ENCODE peak calls at places on chromosomes 6 and 20, in five cellular contexts. One of them, this sample, is unnamed.

GRCh38 chr6:135922170-135922569 is 70.7 kb downstream of the PDE7B start:
- DNase-seq in WTC11: no peak
- DNase-seq in AG09319: peak; percentile 90
- DNase-seq in HCT116: peak; percentile 29
- DNase-seq in fibroblast of mammary gland: peak; percentile 100
- DNase-seq in this sample: peak; percentile 0

GRCh38 chr20:61931476-61932198 is 134.0 kb downstream of the TAF4 start:
- DNase-seq in WTC11: no peak
- DNase-seq in AG09319: no peak
- DNase-seq in HCT116: no peak
- DNase-seq in fibroblast of mammary gland: no peak
- DNase-seq in this sample: no peak

GRCh38 chr6:137977206-137977605 is 110.1 kb downstream of the TNFAIP3 start:
- DNase-seq in WTC11: no peak
- DNase-seq in AG09319: no peak
- DNase-seq in HCT116: no peak
- DNase-seq in fibroblast of mammary gland: no peak
- DNase-seq in this sample: no peak

GRCh38 chr6:53805016-53805415 is 10.2 kb downstream of the LRRC1 start:
- DNase-seq in WTC11: no peak
- DNase-seq in AG09319: no peak
- DNase-seq in HCT116: no peak
- DNase-seq in fibroblast of mammary gland: no peak
- DNase-seq in this sample: no peak

GRCh38 chr6:40947876-40948514 is 91.0 kb downstream of the UNC5CL start:
- DNase-seq in WTC11: no peak
- DNase-seq in AG09319: no peak
- DNase-seq in HCT116: no peak
- DNase-seq in fibroblast of mammary gland: peak; percentile 84
- DNase-seq in this sample: no peak

GRCh38 chr20:38888059-38888831 is 38.0 kb upstream of the FAM83D start:
- DNase-seq in WTC11: no peak
- DNase-seq in AG09319: no peak
- DNase-seq in HCT116: no peak
- DNase-seq in fibroblast of mammary gland: no peak
- DNase-seq in this sample: no peak

GRCh38 chr6:126927841-126928240 is 190.6 kb upstream of the RSPO3 start:
- DNase-seq in WTC11: no peak
- DNase-seq in AG09319: no peak
- DNase-seq in HCT116: no peak
- DNase-seq in fibroblast of mammary gland: no peak
- DNase-seq in this sample: no peak

GRCh38 chr20:4811661-4812181 is 90.0 kb downstream of the PRND start:
- DNase-seq in WTC11: no peak
- DNase-seq in AG09319: no peak
- DNase-seq in HCT116: no peak
- DNase-seq in fibroblast of mammary gland: no peak
- DNase-seq in this sample: no peak

GRCh38 chr20:47464380-47465101 is 37.1 kb upstream of the NCOA3 start:
- DNase-seq in WTC11: no peak
- DNase-seq in AG09319: peak; percentile 91
- DNase-seq in HCT116: peak; percentile 36
- DNase-seq in fibroblast of mammary gland: peak; percentile 99
- DNase-seq in this sample: peak; percentile 93

DNA sequence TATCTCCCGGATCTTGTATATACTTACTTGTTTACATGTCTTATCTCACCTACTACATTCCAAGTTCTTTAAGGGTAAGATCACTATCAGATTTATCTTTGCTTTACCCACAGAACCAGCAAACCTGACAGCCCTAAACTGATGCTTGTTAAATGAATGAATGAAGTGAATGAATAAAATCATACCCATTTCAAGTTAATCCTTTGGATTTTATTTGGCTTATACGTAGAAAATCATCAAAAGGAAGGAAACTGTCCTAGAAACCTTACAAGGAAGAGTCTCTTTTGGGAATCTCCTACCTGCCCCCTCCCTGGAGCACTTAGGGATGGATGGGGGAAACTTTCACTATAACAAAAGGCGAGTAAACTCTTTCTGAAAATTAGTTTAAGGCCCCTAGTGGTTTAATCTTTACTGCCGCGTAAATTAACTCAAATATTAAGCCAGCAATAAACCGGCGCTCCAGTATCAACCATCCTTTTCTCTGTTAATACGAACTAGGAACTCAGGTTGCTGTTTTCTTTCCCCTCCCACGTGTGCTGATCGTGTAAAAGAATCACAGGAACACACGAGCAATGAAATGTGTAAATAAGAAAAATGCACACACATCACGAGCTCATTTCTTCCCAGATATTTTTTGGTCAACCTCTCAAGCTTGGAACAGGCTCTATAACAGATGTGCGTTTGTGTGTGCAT is 1.2 kb upstream of the UTRN start:
- DNase-seq in WTC11: no peak
- DNase-seq in AG09319: no peak
- DNase-seq in HCT116: no peak
- DNase-seq in fibroblast of mammary gland: peak; percentile 37
- DNase-seq in this sample: no peak
- TF ChIP-seq CTCF in WTC11: no peak
- TF ChIP-seq CTCF in AG09319: peak; percentile 27
- TF ChIP-seq CTCF in HCT116: no peak
- TF ChIP-seq CTCF in fibroblast of mammary gland: peak; percentile 23
- TF ChIP-seq CTCF in this sample: no peak

DNA sequence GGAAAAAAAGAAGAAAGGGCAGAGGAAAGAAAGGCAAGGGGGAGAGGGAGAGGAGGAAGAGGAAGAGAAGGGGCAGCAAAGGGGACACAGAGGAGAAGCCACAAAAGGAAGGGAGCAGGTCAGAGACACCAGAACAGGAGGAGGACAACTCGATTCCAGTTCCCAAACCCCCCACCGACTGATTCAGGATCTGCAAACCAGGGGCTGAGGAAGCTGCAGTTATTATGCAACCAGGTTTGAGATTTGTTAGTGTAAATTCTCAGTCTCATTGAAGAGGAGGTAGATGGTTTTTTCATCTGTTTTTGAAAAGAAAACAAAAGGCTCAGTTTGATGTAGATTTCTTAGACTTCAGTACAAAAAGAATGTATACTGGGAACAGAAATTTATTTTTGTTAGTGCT is 202.8 kb downstream of the FOXC1 start:
- DNase-seq in WTC11: no peak
- DNase-seq in AG09319: no peak
- DNase-seq in HCT116: no peak
- DNase-seq in fibroblast of mammary gland: no peak
- DNase-seq in this sample: no peak
- TF ChIP-seq CTCF in WTC11: no peak
- TF ChIP-seq CTCF in AG09319: no peak
- TF ChIP-seq CTCF in HCT116: no peak
- TF ChIP-seq CTCF in fibroblast of mammary gland: no peak
- TF ChIP-seq CTCF in this sample: no peak

DNA sequence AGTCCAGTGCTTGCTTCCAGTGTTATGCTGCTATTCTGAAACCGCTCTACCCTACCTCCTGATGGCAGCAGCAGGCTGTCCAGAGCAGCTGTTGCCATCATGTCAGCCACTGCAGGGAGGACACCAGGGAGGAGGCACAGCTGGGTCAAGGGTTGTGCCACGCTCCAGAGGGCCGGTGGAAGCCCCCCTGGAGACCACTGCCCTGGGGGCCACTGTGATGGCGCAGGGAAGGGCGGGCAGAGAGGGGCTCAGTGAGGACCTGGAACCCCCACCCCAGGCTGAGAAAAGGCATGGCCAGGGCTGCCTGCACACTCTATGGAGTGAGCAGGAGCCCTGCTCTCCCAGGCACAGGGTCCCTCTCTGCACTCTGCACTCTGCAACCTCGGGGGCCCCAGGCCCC is 271.3 kb upstream of the BTBD3 start:
- DNase-seq in WTC11: peak; percentile 15
- DNase-seq in AG09319: no peak
- DNase-seq in HCT116: no peak
- DNase-seq in fibroblast of mammary gland: no peak
- DNase-seq in this sample: no peak
- TF ChIP-seq CTCF in WTC11: no peak
- TF ChIP-seq CTCF in AG09319: no peak
- TF ChIP-seq CTCF in HCT116: no peak
- TF ChIP-seq CTCF in fibroblast of mammary gland: no peak
- TF ChIP-seq CTCF in this sample: no peak

GRCh38 chr6:13431861-13432465 is 55.4 kb downstream of the GFOD1 start:
- DNase-seq in WTC11: no peak
- DNase-seq in AG09319: no peak
- DNase-seq in HCT116: no peak
- DNase-seq in fibroblast of mammary gland: peak; percentile 33
- DNase-seq in this sample: no peak
- TF ChIP-seq CTCF in WTC11: no peak
- TF ChIP-seq CTCF in AG09319: no peak
- TF ChIP-seq CTCF in HCT116: no peak
- TF ChIP-seq CTCF in fibroblast of mammary gland: no peak
- TF ChIP-seq CTCF in this sample: no peak

DNA sequence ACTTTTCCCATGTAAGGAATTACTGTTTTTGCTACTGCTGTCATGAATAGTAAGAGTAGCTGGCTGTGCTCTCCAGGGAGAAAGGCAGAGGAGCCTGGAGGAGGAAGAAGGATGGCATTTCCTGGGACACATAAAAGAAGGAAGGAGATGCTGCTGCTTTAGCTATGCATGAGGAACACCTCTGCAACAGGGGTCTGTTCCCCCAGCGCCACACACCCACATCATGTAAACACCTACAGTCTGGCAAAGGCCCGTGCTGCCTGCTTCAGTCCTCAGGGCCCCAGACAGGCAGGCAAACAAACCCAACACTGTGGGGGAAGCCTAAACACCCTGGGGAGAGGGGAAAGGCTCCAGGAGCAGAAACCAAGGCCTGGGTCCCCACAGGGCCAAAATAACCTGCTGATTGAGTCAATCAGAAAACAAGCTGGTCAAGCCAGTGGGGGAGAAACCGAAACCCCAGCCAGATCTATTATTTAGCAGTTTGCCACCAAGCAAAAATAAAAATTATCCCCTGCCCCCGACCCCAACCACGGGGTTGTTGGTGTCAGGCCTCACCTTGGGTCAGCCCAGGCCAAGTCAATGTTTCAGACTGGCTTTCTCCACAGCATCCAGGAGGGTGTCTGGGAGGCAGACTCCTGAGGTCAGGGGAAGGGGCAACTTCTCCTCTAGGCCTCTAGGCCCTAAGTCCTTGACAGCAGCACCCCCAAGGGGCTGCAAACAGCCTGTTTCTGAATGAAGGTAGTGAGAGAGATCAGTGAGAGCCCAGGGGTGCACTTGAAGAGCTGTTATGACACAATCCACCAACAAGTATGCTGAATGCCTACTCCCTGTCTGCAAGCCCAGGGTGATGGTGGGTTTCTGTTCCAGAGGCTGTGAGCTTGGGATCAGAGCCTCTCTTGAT is 34.6 kb upstream of the SCUBE3 start:
- DNase-seq in WTC11: peak; percentile 35
- DNase-seq in AG09319: no peak
- DNase-seq in HCT116: no peak
- DNase-seq in fibroblast of mammary gland: no peak
- DNase-seq in this sample: no peak
- TF ChIP-seq CTCF in WTC11: no peak
- TF ChIP-seq CTCF in AG09319: no peak
- TF ChIP-seq CTCF in HCT116: no peak
- TF ChIP-seq CTCF in fibroblast of mammary gland: no peak
- TF ChIP-seq CTCF in this sample: no peak

This sample was measured in Calu3.